ENCODE peak calls at places on chromosome 14, in seven cellular contexts. One of them, this sample, is unnamed.

GRCh38 chr14:39107624-39108023 is 4.6 kb upstream of the SEC23A start:
- DNase-seq in naive thymus-derived CD4-positive, alpha-beta T cell: peak
- DNase-seq in choroid plexus epithelial cell: peak
- DNase-seq in pancreas: no peak
- DNase-seq in AG10803: peak
- DNase-seq in AG04449: no peak
- DNase-seq in astrocyte of the spinal cord: peak
- DNase-seq in this sample: peak

GRCh38 chr14:36724162-36724561 is 62.5 kb downstream of the PAX9 start:
- DNase-seq in astrocyte of the spinal cord: no peak
- DNase-seq in choroid plexus epithelial cell: no peak
- DNase-seq in naive thymus-derived CD4-positive, alpha-beta T cell: no peak
- DNase-seq in pancreas: no peak
- DNase-seq in AG04449: no peak
- DNase-seq in AG10803: no peak
- DNase-seq in this sample: no peak

GRCh38 chr14:80390911-80391310 is 179.6 kb upstream of the DIO2 start:
- DNase-seq in astrocyte of the spinal cord: peak
- DNase-seq in AG10803: peak
- DNase-seq in choroid plexus epithelial cell: peak
- DNase-seq in AG04449: peak
- DNase-seq in pancreas: no peak
- DNase-seq in naive thymus-derived CD4-positive, alpha-beta T cell: no peak
- DNase-seq in this sample: peak

GRCh38 chr14:78448483-78449094 is 278.4 kb downstream of the NRXN3 start:
- DNase-seq in astrocyte of the spinal cord: peak
- DNase-seq in AG10803: peak
- DNase-seq in choroid plexus epithelial cell: peak
- DNase-seq in pancreas: peak
- DNase-seq in naive thymus-derived CD4-positive, alpha-beta T cell: no peak
- DNase-seq in AG04449: no peak
- DNase-seq in this sample: peak

GRCh38 chr14:74239848-74240793 is 872 bp downstream of the VSX2 start:
- DNase-seq in naive thymus-derived CD4-positive, alpha-beta T cell: no peak
- DNase-seq in choroid plexus epithelial cell: no peak
- DNase-seq in pancreas: no peak
- DNase-seq in AG04449: no peak
- DNase-seq in astrocyte of the spinal cord: peak
- DNase-seq in AG10803: no peak
- DNase-seq in this sample: no peak

GRCh38 chr14:75188520-75189267 is 12.3 kb upstream of the TMED10 start:
- DNase-seq in pancreas: no peak
- DNase-seq in naive thymus-derived CD4-positive, alpha-beta T cell: no peak
- DNase-seq in AG04449: no peak
- DNase-seq in astrocyte of the spinal cord: no peak
- DNase-seq in choroid plexus epithelial cell: no peak
- DNase-seq in AG10803: no peak
- DNase-seq in this sample: no peak

GRCh38 chr14:104118006-104118844 is 20.2 kb upstream of the KIF26A start:
- DNase-seq in AG10803: no peak
- DNase-seq in astrocyte of the spinal cord: no peak
- DNase-seq in choroid plexus epithelial cell: no peak
- DNase-seq in naive thymus-derived CD4-positive, alpha-beta T cell: no peak
- DNase-seq in pancreas: peak
- DNase-seq in AG04449: no peak
- DNase-seq in this sample: no peak

GRCh38 chr14:58922211-58922940 is 266.1 kb upstream of the DAAM1 start:
- DNase-seq in AG10803: peak
- DNase-seq in naive thymus-derived CD4-positive, alpha-beta T cell: no peak
- DNase-seq in AG04449: no peak
- DNase-seq in astrocyte of the spinal cord: no peak
- DNase-seq in pancreas: no peak
- DNase-seq in choroid plexus epithelial cell: no peak
- DNase-seq in this sample: peak

GRCh38 chr14:61177279-61178225 is 103.6 kb downstream of the TMEM30B start:
- DNase-seq in AG04449: no peak
- DNase-seq in choroid plexus epithelial cell: no peak
- DNase-seq in AG10803: peak
- DNase-seq in naive thymus-derived CD4-positive, alpha-beta T cell: no peak
- DNase-seq in pancreas: no peak
- DNase-seq in astrocyte of the spinal cord: no peak
- DNase-seq in this sample: peak

GRCh38 chr14:90645842-90646443 is 170.3 kb downstream of the TTC7B start:
- DNase-seq in AG04449: no peak
- DNase-seq in choroid plexus epithelial cell: peak
- DNase-seq in pancreas: no peak
- DNase-seq in astrocyte of the spinal cord: peak
- DNase-seq in naive thymus-derived CD4-positive, alpha-beta T cell: no peak
- DNase-seq in AG10803: peak
- DNase-seq in this sample: peak

GRCh38 chr14:20662968-20663731 is 21.2 kb upstream of the RNASE4 start:
- DNase-seq in naive thymus-derived CD4-positive, alpha-beta T cell: peak
- DNase-seq in AG10803: peak
- DNase-seq in astrocyte of the spinal cord: peak
- DNase-seq in AG04449: no peak
- DNase-seq in choroid plexus epithelial cell: peak
- DNase-seq in pancreas: peak
- DNase-seq in this sample: peak

GRCh38 chr14:90491221-90491867 is 94.5 kb downstream of the CALM1 start:
- DNase-seq in choroid plexus epithelial cell: peak
- DNase-seq in naive thymus-derived CD4-positive, alpha-beta T cell: no peak
- DNase-seq in AG10803: peak
- DNase-seq in astrocyte of the spinal cord: peak
- DNase-seq in pancreas: no peak
- DNase-seq in AG04449: no peak
- DNase-seq in this sample: no peak

GRCh38 chr14:100665518-100666032 is 61.1 kb upstream of the DLK1 start:
- DNase-seq in pancreas: peak
- DNase-seq in naive thymus-derived CD4-positive, alpha-beta T cell: no peak
- DNase-seq in AG04449: no peak
- DNase-seq in choroid plexus epithelial cell: no peak
- DNase-seq in astrocyte of the spinal cord: no peak
- DNase-seq in AG10803: peak
- DNase-seq in this sample: peak

GRCh38 chr14:84857129-84857528 is 672.8 kb upstream of the FLRT2 start:
- DNase-seq in naive thymus-derived CD4-positive, alpha-beta T cell: no peak
- DNase-seq in choroid plexus epithelial cell: peak
- DNase-seq in astrocyte of the spinal cord: no peak
- DNase-seq in AG04449: no peak
- DNase-seq in AG10803: no peak
- DNase-seq in pancreas: no peak
- DNase-seq in this sample: peak

GRCh38 chr14:99030436-99030835 is 241.6 kb downstream of the BCL11B start:
- DNase-seq in choroid plexus epithelial cell: no peak
- DNase-seq in naive thymus-derived CD4-positive, alpha-beta T cell: no peak
- DNase-seq in pancreas: no peak
- DNase-seq in AG10803: no peak
- DNase-seq in astrocyte of the spinal cord: no peak
- DNase-seq in AG04449: no peak
- DNase-seq in this sample: no peak

GRCh38 chr14:82075566-82075965 is 541.9 kb upstream of the SEL1L start:
- DNase-seq in naive thymus-derived CD4-positive, alpha-beta T cell: no peak
- DNase-seq in astrocyte of the spinal cord: no peak
- DNase-seq in AG10803: no peak
- DNase-seq in pancreas: peak
- DNase-seq in choroid plexus epithelial cell: peak
- DNase-seq in AG04449: no peak
- DNase-seq in this sample: peak

GRCh38 chr14:96066976-96067375 is 27.8 kb downstream of the C14orf132 start:
- DNase-seq in naive thymus-derived CD4-positive, alpha-beta T cell: no peak
- DNase-seq in pancreas: peak
- DNase-seq in choroid plexus epithelial cell: no peak
- DNase-seq in AG04449: no peak
- DNase-seq in AG10803: no peak
- DNase-seq in astrocyte of the spinal cord: no peak
- DNase-seq in this sample: no peak

GRCh38 chr14:24952851-24953666 is 96.9 kb downstream of the STXBP6 start:
- DNase-seq in astrocyte of the spinal cord: no peak
- DNase-seq in naive thymus-derived CD4-positive, alpha-beta T cell: no peak
- DNase-seq in AG04449: no peak
- DNase-seq in pancreas: no peak
- DNase-seq in choroid plexus epithelial cell: no peak
- DNase-seq in AG10803: no peak
- DNase-seq in this sample: no peak

GRCh38 chr14:101083564-101084435 is 180.3 kb upstream of the RTL1 start:
- DNase-seq in AG10803: no peak
- DNase-seq in astrocyte of the spinal cord: no peak
- DNase-seq in choroid plexus epithelial cell: no peak
- DNase-seq in naive thymus-derived CD4-positive, alpha-beta T cell: no peak
- DNase-seq in pancreas: peak
- DNase-seq in AG04449: no peak
- DNase-seq in this sample: peak

GRCh38 chr14:33791971-33792370 is 158.9 kb downstream of the EGLN3 start:
- DNase-seq in AG10803: no peak
- DNase-seq in pancreas: no peak
- DNase-seq in astrocyte of the spinal cord: no peak
- DNase-seq in AG04449: no peak
- DNase-seq in choroid plexus epithelial cell: no peak
- DNase-seq in naive thymus-derived CD4-positive, alpha-beta T cell: no peak
- DNase-seq in this sample: no peak

DNA sequence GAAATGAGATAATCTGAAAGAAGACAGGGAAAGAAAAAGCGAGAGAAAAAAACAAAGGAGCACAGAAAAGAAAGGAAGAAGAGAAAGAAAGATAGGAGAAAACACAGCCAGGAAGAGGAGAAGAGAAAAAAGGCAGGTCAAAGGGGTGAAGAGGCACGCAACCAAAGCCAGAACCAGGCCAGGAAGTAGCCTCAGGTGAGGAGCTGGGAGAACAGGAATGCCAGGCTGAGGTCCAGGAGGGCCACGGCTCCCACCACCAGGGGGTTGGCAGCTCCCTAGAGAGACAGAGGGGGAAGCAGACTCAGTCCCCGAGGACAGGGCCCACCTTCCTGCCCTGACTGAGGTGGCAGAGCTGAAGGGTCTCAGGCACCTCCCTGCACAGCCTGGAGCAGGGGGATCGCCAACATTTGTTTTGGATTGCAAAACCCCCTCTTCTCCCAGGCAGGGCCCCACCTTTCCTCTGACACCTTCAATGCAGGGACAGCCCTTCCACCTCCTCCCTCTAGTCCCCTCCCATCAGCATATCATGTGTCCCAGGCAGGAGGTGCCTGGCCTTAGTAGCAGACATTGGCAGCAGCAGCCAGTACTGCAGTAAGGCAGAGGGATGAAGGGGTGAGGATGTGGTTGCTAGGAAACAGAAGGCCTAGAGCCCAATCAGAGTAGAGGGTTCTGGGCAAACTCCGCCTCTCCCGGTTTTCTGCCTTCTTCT is 2.0 kb upstream of the AP1G2 start:
- DNase-seq in naive thymus-derived CD4-positive, alpha-beta T cell: no peak
- DNase-seq in pancreas: no peak
- DNase-seq in choroid plexus epithelial cell: peak
- DNase-seq in AG04449: no peak
- DNase-seq in astrocyte of the spinal cord: no peak
- DNase-seq in AG10803: no peak
- DNase-seq in this sample: peak
- H3K4me3 ChIP-seq in naive thymus-derived CD4-positive, alpha-beta T cell: no peak
- H3K4me3 ChIP-seq in pancreas: no peak
- H3K4me3 ChIP-seq in choroid plexus epithelial cell: no peak
- H3K4me3 ChIP-seq in AG04449: no peak
- H3K4me3 ChIP-seq in astrocyte of the spinal cord: no peak
- H3K4me3 ChIP-seq in AG10803: no peak
- H3K4me3 ChIP-seq in this sample: no peak

DNA sequence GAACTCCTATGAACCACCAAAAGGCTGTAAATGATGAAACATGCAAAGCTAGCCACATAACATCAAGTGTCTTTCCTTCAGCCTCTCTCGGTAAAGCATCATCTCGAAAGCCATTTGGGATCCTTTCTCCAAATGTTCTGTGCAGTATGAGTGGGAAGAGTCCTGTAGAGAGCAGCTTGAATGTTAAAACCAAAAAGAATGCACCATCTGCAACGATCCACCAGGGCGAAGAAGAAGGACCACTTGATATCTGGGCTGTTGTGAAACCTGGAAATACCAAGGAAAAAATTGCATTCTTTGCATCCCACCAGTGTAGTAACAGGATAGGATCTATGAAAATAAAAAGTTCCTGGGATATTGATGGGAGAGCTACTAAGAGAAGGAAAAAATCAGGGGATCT is 61.2 kb downstream of the ATG14 start:
- DNase-seq in AG10803: no peak
- DNase-seq in naive thymus-derived CD4-positive, alpha-beta T cell: no peak
- DNase-seq in AG04449: no peak
- DNase-seq in pancreas: no peak
- DNase-seq in choroid plexus epithelial cell: no peak
- DNase-seq in astrocyte of the spinal cord: no peak
- DNase-seq in this sample: no peak
- H3K4me3 ChIP-seq in AG10803: no peak
- H3K4me3 ChIP-seq in naive thymus-derived CD4-positive, alpha-beta T cell: no peak
- H3K4me3 ChIP-seq in AG04449: no peak
- H3K4me3 ChIP-seq in pancreas: no peak
- H3K4me3 ChIP-seq in choroid plexus epithelial cell: no peak
- H3K4me3 ChIP-seq in astrocyte of the spinal cord: no peak
- H3K4me3 ChIP-seq in this sample: no peak

DNA sequence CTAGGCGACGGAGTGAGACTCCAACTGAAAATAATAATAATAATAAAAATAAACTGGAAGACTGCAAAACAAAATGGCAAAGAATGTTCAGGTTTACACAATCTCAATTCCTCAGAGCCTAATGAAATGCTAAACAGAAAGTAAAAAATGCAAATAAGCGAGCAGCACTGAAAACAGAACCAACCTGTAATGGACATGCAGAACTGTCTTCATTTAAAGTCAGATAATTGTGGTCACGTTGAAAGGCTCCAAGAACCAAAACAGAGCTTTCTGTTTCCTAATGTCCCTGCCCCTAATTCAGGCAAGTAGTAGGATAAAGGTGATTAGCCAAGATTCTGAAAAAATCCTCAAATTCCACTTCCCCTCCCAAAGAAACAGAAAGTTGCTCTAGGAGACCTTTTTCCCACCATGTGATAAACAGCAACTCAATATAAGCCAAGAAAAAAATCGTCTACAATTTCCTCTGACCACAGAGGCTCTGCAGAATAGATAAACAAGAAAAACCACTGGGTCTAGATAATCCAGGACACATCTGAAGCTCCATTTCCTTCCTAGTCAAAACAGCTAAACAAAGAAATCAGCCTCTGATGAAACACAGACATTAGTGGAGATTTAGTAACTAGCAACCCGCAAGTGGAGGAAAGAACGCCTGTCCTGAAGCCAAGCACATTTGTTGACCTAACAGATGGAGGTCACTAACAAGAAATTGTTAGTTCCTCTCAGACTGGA is 3.0 kb downstream of the MIS18BP1 start:
- DNase-seq in pancreas: no peak
- DNase-seq in astrocyte of the spinal cord: peak
- DNase-seq in choroid plexus epithelial cell: peak
- DNase-seq in AG04449: peak
- DNase-seq in AG10803: peak
- DNase-seq in naive thymus-derived CD4-positive, alpha-beta T cell: no peak
- DNase-seq in this sample: peak
- H3K4me3 ChIP-seq in pancreas: no peak
- H3K4me3 ChIP-seq in astrocyte of the spinal cord: peak
- H3K4me3 ChIP-seq in choroid plexus epithelial cell: peak
- H3K4me3 ChIP-seq in AG04449: no peak
- H3K4me3 ChIP-seq in AG10803: peak
- H3K4me3 ChIP-seq in naive thymus-derived CD4-positive, alpha-beta T cell: no peak
- H3K4me3 ChIP-seq in this sample: no peak

DNA sequence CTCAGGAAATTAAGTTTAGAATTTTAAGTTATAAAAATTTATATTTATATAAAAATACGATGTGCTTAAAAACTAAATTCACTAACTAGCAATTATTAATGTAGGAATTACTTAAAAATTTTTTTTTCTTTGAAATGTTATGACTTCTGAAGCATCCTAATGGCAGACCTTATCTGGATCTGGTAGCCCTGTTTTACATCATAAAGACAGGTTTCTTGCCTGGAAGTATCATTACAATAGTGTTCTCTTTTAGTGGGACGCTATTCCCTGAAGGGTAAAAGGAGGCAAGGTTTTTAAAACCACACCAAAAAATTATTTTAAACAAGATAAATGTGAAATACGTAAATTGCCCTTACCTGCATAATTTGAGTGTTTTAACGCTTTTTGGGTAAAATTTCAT is 2.1 kb downstream of the WDR20 start:
- DNase-seq in AG04449: no peak
- DNase-seq in AG10803: no peak
- DNase-seq in naive thymus-derived CD4-positive, alpha-beta T cell: no peak
- DNase-seq in astrocyte of the spinal cord: no peak
- DNase-seq in choroid plexus epithelial cell: no peak
- DNase-seq in pancreas: no peak
- DNase-seq in this sample: no peak
- H3K4me3 ChIP-seq in AG04449: no peak
- H3K4me3 ChIP-seq in AG10803: no peak
- H3K4me3 ChIP-seq in naive thymus-derived CD4-positive, alpha-beta T cell: no peak
- H3K4me3 ChIP-seq in astrocyte of the spinal cord: no peak
- H3K4me3 ChIP-seq in choroid plexus epithelial cell: no peak
- H3K4me3 ChIP-seq in pancreas: no peak
- H3K4me3 ChIP-seq in this sample: no peak